ENCODE peak calls at places on chromosomes 3 and 15, in four cellular contexts. S is mucosa of descending colon; H is stimulated activated CD8-positive, alpha-beta memory T cell treated with anti-CD3 and anti-CD28 coated beads, Interleukin-4, amount 100 ng/mL, for 1 hour; Z is AG08396. X is an unnamed sample.

GRCh38 chr15:61736792-61737191 is 323.5 kb downstream of the VPS13C start:
- DNase-seq in Z (no peak), S (no peak), H (no peak), X (no peak)

GRCh38 chr3:42823351-42823750 is 14.1 kb downstream of the ACKR2 start:
- DNase-seq in S (no peak), H (no peak), Z (no peak), X (no peak)

GRCh38 chr3:128400683-128401082 is 66.0 kb downstream of the DNAJB8 start:
- DNase-seq in Z (no peak), H (no peak), S (no peak), X (no peak)

GRCh38 chr15:33322091-33322490 is 11.3 kb downstream of the RYR3 start:
- DNase-seq in H (no peak), Z (no peak), S (no peak), X (no peak)

GRCh38 chr3:71332813-71333212 is 250.7 kb downstream of the FOXP1 start:
- DNase-seq in Z (no peak), S (no peak), H (no peak), X (no peak)

GRCh38 chr3:15755181-15755580 is 42.6 kb downstream of the ANKRD28 start:
- DNase-seq in Z (no peak), H (no peak), S (no peak), X (no peak)

GRCh38 chr3:5009506-5010100 is 30.4 kb downstream of the BHLHE40 start:
- DNase-seq in S (no peak), H (no peak), Z (no peak), X (no peak)

GRCh38 chr15:53833134-53833624 is 73.7 kb upstream of the WDR72 start:
- DNase-seq in S (peak), H (no peak), Z (no peak), X (no peak)

GRCh38 chr3:20111836-20112235 is 71.6 kb downstream of the KAT2B start:
- DNase-seq in Z (no peak), H (no peak), S (no peak), X (no peak)